ENCODE peak calls at places on chromosome 20, in four cellular contexts. O is stimulated activated CD8-positive, alpha-beta memory T cell treated with anti-CD3 and anti-CD28 coated beads, Interleukin-4, amount 100 ng/mL, for 24 hours; B is T-helper 2 cell; A is activated CD4-positive, alpha-beta T cell treated with anti-CD3 and anti-CD28 coated beads for 24 hours. P is an unnamed sample.

GRCh38 chr20:18188446-18188845 is 50.8 kb downstream of the KAT14 start:
- DNase-seq in A (no peak), B (no peak), O (no peak), P (no peak)

GRCh38 chr20:44643596-44644383 is 7.7 kb downstream of the ADA start:
- DNase-seq in A (no peak), B (peak; percentile 66), O (no peak), P (no peak)

GRCh38 chr20:21189761-21190523 is 64.1 kb downstream of the KIZ start:
- DNase-seq in A (no peak), O (no peak), B (no peak), P (no peak)

GRCh38 chr20:21238400-21238799 is 64.7 kb upstream of the XRN2 start:
- DNase-seq in A (no peak), B (no peak), O (no peak), P (no peak)

GRCh38 chr20:38581013-38581412 is at the start of gene ADIG:
- DNase-seq in A (no peak), B (no peak), O (no peak), P (no peak)

GRCh38 chr20:39429716-39430115 is 467.6 kb downstream of the DHX35 start:
- DNase-seq in B (no peak), O (no peak), A (no peak), P (no peak)

GRCh38 chr20:44616604-44616964 is 34.2 kb downstream of the PKIG start:
- DNase-seq in O (no peak), B (no peak), A (no peak), P (no peak)

GRCh38 chr20:45347936-45348809 is at the start of gene SDC4:
- DNase-seq in O (peak; percentile 45), A (peak; percentile 41), B (peak; percentile 69), P (no peak)

GRCh38 chr20:12152996-12153395 is 235.3 kb downstream of the BTBD3 start:
- DNase-seq in O (no peak), B (no peak), A (no peak), P (no peak)

GRCh38 chr20:33922224-33922623 is 71.5 kb upstream of the RALY start:
- DNase-seq in B (no peak), A (no peak), O (no peak), P (no peak)

GRCh38 chr20:44029848-44030230 is 115.2 kb downstream of the TOX2 start:
- DNase-seq in B (no peak), A (no peak), O (no peak), P (no peak)

P was measured in CMK.